ENCODE peak calls at places on chromosome 15, in four cellular contexts. C is NCI-H1436, I is hypothalamus, T is kidney. F is an unnamed sample.

GRCh38 chr15:49415638-49416037 is 7.4 kb upstream of the FGF7 start:
- DNase-seq in C (no peak), I (no peak), T (no peak), F (no peak)

GRCh38 chr15:39535466-39535865 is 45.4 kb upstream of the THBS1 start:
- DNase-seq in C (no peak), I (no peak), T (no peak), F (no peak)

GRCh38 chr15:85002517-85002916 is 20.9 kb downstream of the PDE8A start:
- DNase-seq in C (no peak), I (no peak), T (no peak), F (no peak)

GRCh38 chr15:31607656-31608055 is 281.0 kb downstream of the KLF13 start:
- DNase-seq in C (no peak), I (no peak), T (no peak), F (no peak)

GRCh38 chr15:85407421-85408269 is 27.2 kb downstream of the AKAP13 start:
- DNase-seq in C (no peak), I (no peak), T (no peak), F (peak; percentile 40)

GRCh38 chr15:49331951-49332350 is 91.1 kb upstream of the FGF7 start:
- DNase-seq in C (no peak), I (no peak), T (no peak), F (no peak)

GRCh38 chr15:69410290-69410874 is 3.8 kb upstream of the KIF23 start:
- DNase-seq in C (peak; percentile 51), I (no peak), T (no peak), F (peak; percentile 28)

GRCh38 chr15:62569460-62570404 is 404.6 kb upstream of the C2CD4B start:
- DNase-seq in C (no peak), I (no peak), T (peak; percentile 82), F (peak; percentile 99)

GRCh38 chr15:62928996-62929350 is 113.6 kb upstream of the TPM1 start:
- DNase-seq in C (no peak), I (no peak), T (no peak), F (no peak)

GRCh38 chr15:37934340-37934739 is at the start of gene TMCO5A:
- DNase-seq in C (no peak), I (no peak), T (no peak), F (no peak)

GRCh38 chr15:67405208-67406191 is 115.4 kb upstream of the C15orf61 start:
- DNase-seq in C (no peak), I (no peak), T (no peak), F (no peak)

GRCh38 chr15:44495562-44495961 is 41.4 kb upstream of the EIF3J start:
- DNase-seq in C (no peak), I (no peak), T (no peak), F (no peak)

GRCh38 chr15:42800731-42801474 is 64.0 kb upstream of the CDAN1 start:
- DNase-seq in C (no peak), I (no peak), T (no peak), F (no peak)

GRCh38 chr15:62497356-62497755 is 332.3 kb upstream of the C2CD4B start:
- DNase-seq in C (no peak), I (no peak), T (no peak), F (no peak)

GRCh38 chr15:35691176-35691761 is 145.3 kb upstream of the DPH6 start:
- DNase-seq in C (no peak), I (no peak), T (no peak), F (no peak)

GRCh38 chr15:39188314-39188713 is 392.6 kb upstream of the THBS1 start:
- DNase-seq in C (no peak), I (no peak), T (no peak), F (no peak)

GRCh38 chr15:95581595-95581994 is 748.9 kb upstream of the NR2F2 start:
- DNase-seq in C (no peak), I (no peak), T (peak; percentile 44), F (no peak)

GRCh38 chr15:70788114-70789049 is 25.0 kb upstream of the UACA start:
- DNase-seq in C (no peak), I (no peak), T (no peak), F (no peak)